ENCODE peak calls at places on chromosome 18, in four cellular contexts. One of them, this sample, is unnamed.

GRCh38 chr18:10927980-10928605 is 221.3 kb downstream of the PIEZO2 start:
- DNase-seq in stimulated activated CD8-positive, alpha-beta memory T cell treated with anti-CD3 and anti-CD28 coated beads, Interleukin-2, amount 100 ng/mL, for 1 hour: no peak
- DNase-seq in T-helper 2 cell: no peak
- DNase-seq in astrocyte of the spinal cord: peak
- DNase-seq in this sample: no peak

GRCh38 chr18:25726278-25726677 is 364.1 kb downstream of the SS18 start:
- DNase-seq in T-helper 2 cell: no peak
- DNase-seq in stimulated activated CD8-positive, alpha-beta memory T cell treated with anti-CD3 and anti-CD28 coated beads, Interleukin-2, amount 100 ng/mL, for 1 hour: no peak
- DNase-seq in astrocyte of the spinal cord: peak
- DNase-seq in this sample: no peak

GRCh38 chr18:55633032-55633431 is 45.0 kb upstream of the TCF4 start:
- DNase-seq in astrocyte of the spinal cord: peak
- DNase-seq in T-helper 2 cell: no peak
- DNase-seq in stimulated activated CD8-positive, alpha-beta memory T cell treated with anti-CD3 and anti-CD28 coated beads, Interleukin-2, amount 100 ng/mL, for 1 hour: no peak
- DNase-seq in this sample: no peak

GRCh38 chr18:10041180-10041579 is 127.4 kb downstream of the VAPA start:
- DNase-seq in stimulated activated CD8-positive, alpha-beta memory T cell treated with anti-CD3 and anti-CD28 coated beads, Interleukin-2, amount 100 ng/mL, for 1 hour: no peak
- DNase-seq in astrocyte of the spinal cord: peak
- DNase-seq in T-helper 2 cell: no peak
- DNase-seq in this sample: no peak

GRCh38 chr18:46555724-46556123 is 101.3 kb downstream of the LOXHD1 start:
- DNase-seq in stimulated activated CD8-positive, alpha-beta memory T cell treated with anti-CD3 and anti-CD28 coated beads, Interleukin-2, amount 100 ng/mL, for 1 hour: no peak
- DNase-seq in T-helper 2 cell: no peak
- DNase-seq in astrocyte of the spinal cord: no peak
- DNase-seq in this sample: no peak

GRCh38 chr18:31049189-31049588 is 6.6 kb upstream of the DSC3 start:
- DNase-seq in astrocyte of the spinal cord: no peak
- DNase-seq in T-helper 2 cell: no peak
- DNase-seq in stimulated activated CD8-positive, alpha-beta memory T cell treated with anti-CD3 and anti-CD28 coated beads, Interleukin-2, amount 100 ng/mL, for 1 hour: no peak
- DNase-seq in this sample: no peak

GRCh38 chr18:48782381-48782841 is 168.4 kb downstream of the SMAD7 start:
- DNase-seq in astrocyte of the spinal cord: no peak
- DNase-seq in stimulated activated CD8-positive, alpha-beta memory T cell treated with anti-CD3 and anti-CD28 coated beads, Interleukin-2, amount 100 ng/mL, for 1 hour: no peak
- DNase-seq in T-helper 2 cell: no peak
- DNase-seq in this sample: no peak

GRCh38 chr18:63253428-63254372 is 65.9 kb downstream of the BCL2 start:
- DNase-seq in stimulated activated CD8-positive, alpha-beta memory T cell treated with anti-CD3 and anti-CD28 coated beads, Interleukin-2, amount 100 ng/mL, for 1 hour: no peak
- DNase-seq in astrocyte of the spinal cord: peak
- DNase-seq in T-helper 2 cell: no peak
- DNase-seq in this sample: no peak

GRCh38 chr18:14086459-14087231 is 45.6 kb downstream of the ZNF519 start:
- DNase-seq in T-helper 2 cell: no peak
- DNase-seq in stimulated activated CD8-positive, alpha-beta memory T cell treated with anti-CD3 and anti-CD28 coated beads, Interleukin-2, amount 100 ng/mL, for 1 hour: no peak
- DNase-seq in astrocyte of the spinal cord: peak
- DNase-seq in this sample: no peak

GRCh38 chr18:13809025-13809384 is 14.9 kb upstream of the MC5R start:
- DNase-seq in T-helper 2 cell: no peak
- DNase-seq in stimulated activated CD8-positive, alpha-beta memory T cell treated with anti-CD3 and anti-CD28 coated beads, Interleukin-2, amount 100 ng/mL, for 1 hour: no peak
- DNase-seq in astrocyte of the spinal cord: no peak
- DNase-seq in this sample: no peak

GRCh38 chr18:67509711-67510110 is 6.8 kb downstream of the DSEL start:
- DNase-seq in astrocyte of the spinal cord: peak
- DNase-seq in T-helper 2 cell: no peak
- DNase-seq in stimulated activated CD8-positive, alpha-beta memory T cell treated with anti-CD3 and anti-CD28 coated beads, Interleukin-2, amount 100 ng/mL, for 1 hour: no peak
- DNase-seq in this sample: no peak

GRCh38 chr18:50128506-50129271 is 66.3 kb downstream of the MYO5B start:
- DNase-seq in astrocyte of the spinal cord: no peak
- DNase-seq in T-helper 2 cell: no peak
- DNase-seq in stimulated activated CD8-positive, alpha-beta memory T cell treated with anti-CD3 and anti-CD28 coated beads, Interleukin-2, amount 100 ng/mL, for 1 hour: no peak
- DNase-seq in this sample: no peak

GRCh38 chr18:63283305-63283704 is 36.3 kb downstream of the BCL2 start:
- DNase-seq in stimulated activated CD8-positive, alpha-beta memory T cell treated with anti-CD3 and anti-CD28 coated beads, Interleukin-2, amount 100 ng/mL, for 1 hour: no peak
- DNase-seq in T-helper 2 cell: no peak
- DNase-seq in astrocyte of the spinal cord: no peak
- DNase-seq in this sample: no peak

GRCh38 chr18:21997207-21998143 is 171.9 kb upstream of the GATA6 start:
- DNase-seq in stimulated activated CD8-positive, alpha-beta memory T cell treated with anti-CD3 and anti-CD28 coated beads, Interleukin-2, amount 100 ng/mL, for 1 hour: no peak
- DNase-seq in T-helper 2 cell: no peak
- DNase-seq in astrocyte of the spinal cord: peak
- DNase-seq in this sample: no peak

GRCh38 chr18:8045160-8045885 is 478.2 kb downstream of the PTPRM start:
- DNase-seq in astrocyte of the spinal cord: peak
- DNase-seq in T-helper 2 cell: no peak
- DNase-seq in stimulated activated CD8-positive, alpha-beta memory T cell treated with anti-CD3 and anti-CD28 coated beads, Interleukin-2, amount 100 ng/mL, for 1 hour: no peak
- DNase-seq in this sample: no peak

GRCh38 chr18:79818036-79818435 is 20.3 kb downstream of the KCNG2 start:
- DNase-seq in T-helper 2 cell: no peak
- DNase-seq in stimulated activated CD8-positive, alpha-beta memory T cell treated with anti-CD3 and anti-CD28 coated beads, Interleukin-2, amount 100 ng/mL, for 1 hour: no peak
- DNase-seq in astrocyte of the spinal cord: no peak
- DNase-seq in this sample: no peak

GRCh38 chr18:25921677-25922421 is 168.6 kb downstream of the SS18 start:
- DNase-seq in T-helper 2 cell: peak
- DNase-seq in astrocyte of the spinal cord: no peak
- DNase-seq in stimulated activated CD8-positive, alpha-beta memory T cell treated with anti-CD3 and anti-CD28 coated beads, Interleukin-2, amount 100 ng/mL, for 1 hour: no peak
- DNase-seq in this sample: no peak

GRCh38 chr18:63317982-63318881 is 1.3 kb downstream of the BCL2 start:
- DNase-seq in stimulated activated CD8-positive, alpha-beta memory T cell treated with anti-CD3 and anti-CD28 coated beads, Interleukin-2, amount 100 ng/mL, for 1 hour: peak
- DNase-seq in T-helper 2 cell: peak
- DNase-seq in astrocyte of the spinal cord: no peak
- DNase-seq in this sample: peak

GRCh38 chr18:31548825-31549224 is 42.9 kb upstream of the TTR start:
- DNase-seq in astrocyte of the spinal cord: no peak
- DNase-seq in T-helper 2 cell: no peak
- DNase-seq in stimulated activated CD8-positive, alpha-beta memory T cell treated with anti-CD3 and anti-CD28 coated beads, Interleukin-2, amount 100 ng/mL, for 1 hour: no peak
- DNase-seq in this sample: no peak

GRCh38 chr18:50401334-50401733 is 26.5 kb downstream of the SKA1 start:
- DNase-seq in stimulated activated CD8-positive, alpha-beta memory T cell treated with anti-CD3 and anti-CD28 coated beads, Interleukin-2, amount 100 ng/mL, for 1 hour: no peak
- DNase-seq in astrocyte of the spinal cord: no peak
- DNase-seq in T-helper 2 cell: no peak
- DNase-seq in this sample: no peak

GRCh38 chr18:77015176-77015575 is 117.4 kb downstream of the MBP start:
- DNase-seq in T-helper 2 cell: no peak
- DNase-seq in stimulated activated CD8-positive, alpha-beta memory T cell treated with anti-CD3 and anti-CD28 coated beads, Interleukin-2, amount 100 ng/mL, for 1 hour: no peak
- DNase-seq in astrocyte of the spinal cord: no peak
- DNase-seq in this sample: no peak

GRCh38 chr18:45291616-45292612 is 323.4 kb upstream of the SLC14A2 start:
- DNase-seq in stimulated activated CD8-positive, alpha-beta memory T cell treated with anti-CD3 and anti-CD28 coated beads, Interleukin-2, amount 100 ng/mL, for 1 hour: no peak
- DNase-seq in T-helper 2 cell: no peak
- DNase-seq in astrocyte of the spinal cord: peak
- DNase-seq in this sample: no peak

GRCh38 chr18:8623549-8624106 is 14.4 kb downstream of the RAB12 start:
- DNase-seq in astrocyte of the spinal cord: no peak
- DNase-seq in stimulated activated CD8-positive, alpha-beta memory T cell treated with anti-CD3 and anti-CD28 coated beads, Interleukin-2, amount 100 ng/mL, for 1 hour: no peak
- DNase-seq in T-helper 2 cell: no peak
- DNase-seq in this sample: no peak

GRCh38 chr18:48217306-48218250 is 191.6 kb downstream of the ZBTB7C start:
- DNase-seq in T-helper 2 cell: no peak
- DNase-seq in stimulated activated CD8-positive, alpha-beta memory T cell treated with anti-CD3 and anti-CD28 coated beads, Interleukin-2, amount 100 ng/mL, for 1 hour: no peak
- DNase-seq in astrocyte of the spinal cord: no peak
- DNase-seq in this sample: no peak

GRCh38 chr18:56869189-56869777 is 218.1 kb downstream of the WDR7 start:
- DNase-seq in astrocyte of the spinal cord: peak
- DNase-seq in stimulated activated CD8-positive, alpha-beta memory T cell treated with anti-CD3 and anti-CD28 coated beads, Interleukin-2, amount 100 ng/mL, for 1 hour: no peak
- DNase-seq in T-helper 2 cell: no peak
- DNase-seq in this sample: no peak

GRCh38 chr18:38459086-38459485 is 893.5 kb upstream of the CELF4 start:
- DNase-seq in T-helper 2 cell: no peak
- DNase-seq in astrocyte of the spinal cord: no peak
- DNase-seq in stimulated activated CD8-positive, alpha-beta memory T cell treated with anti-CD3 and anti-CD28 coated beads, Interleukin-2, amount 100 ng/mL, for 1 hour: no peak
- DNase-seq in this sample: no peak

GRCh38 chr18:15198116-15198389 is 450.1 kb downstream of the ANKRD30B start:
- DNase-seq in T-helper 2 cell: no peak
- DNase-seq in stimulated activated CD8-positive, alpha-beta memory T cell treated with anti-CD3 and anti-CD28 coated beads, Interleukin-2, amount 100 ng/mL, for 1 hour: no peak
- DNase-seq in astrocyte of the spinal cord: no peak
- DNase-seq in this sample: no peak

GRCh38 chr18:60391571-60392226 is 19.1 kb upstream of the MC4R start:
- DNase-seq in stimulated activated CD8-positive, alpha-beta memory T cell treated with anti-CD3 and anti-CD28 coated beads, Interleukin-2, amount 100 ng/mL, for 1 hour: no peak
- DNase-seq in T-helper 2 cell: no peak
- DNase-seq in astrocyte of the spinal cord: no peak
- DNase-seq in this sample: no peak

This sample was measured in stimulated activated naive CD4-positive, alpha-beta T cell.